ENCODE peak calls at places on chromosomes 4 and X, in five cellular contexts. E is AG04450, C is fibroblast of pulmonary artery, A is H1, H is pancreas. Y is an unnamed sample.

GRCh38 chr4:65223601-65224000 is 446.7 kb downstream of the EPHA5 start:
- DNase-seq in E (no peak), A (no peak), H (no peak), C (no peak), Y (no peak)

GRCh38 chr4:88569944-88570455 is 22.3 kb upstream of the HERC3 start:
- DNase-seq in A (no peak), H (no peak), C (no peak), E (no peak), Y (no peak)

GRCh38 chrX:24682739-24683432 is 10.8 kb upstream of the POLA1 start:
- DNase-seq in A (no peak), H (no peak), C (no peak), E (no peak), Y (no peak)

GRCh38 chr4:100828986-100829685 is 311.3 kb upstream of the EMCN start:
- DNase-seq in A (no peak), E (no peak), H (no peak), C (peak; percentile 46), Y (no peak)

GRCh38 chrX:87409113-87409841 is 108.3 kb upstream of the KLHL4 start:
- DNase-seq in C (peak; percentile 95), A (no peak), E (no peak), H (peak; percentile 90), Y (peak; percentile 71)

GRCh38 chr4:144174401-144175067 is 34.0 kb upstream of the GYPA start:
- DNase-seq in E (peak; percentile 32), A (no peak), H (no peak), C (peak; percentile 82), Y (no peak)

GRCh38 chr4:182642831-182643230 is 274.4 kb downstream of the DCTD start:
- DNase-seq in A (no peak), E (no peak), H (no peak), C (peak; percentile 76), Y (no peak)

GRCh38 chrX:96919672-96920071 is 36.0 kb downstream of the RPA4 start:
- DNase-seq in E (no peak), H (no peak), C (no peak), A (no peak), Y (no peak)

GRCh38 chr4:17561195-17561909 is 15.6 kb upstream of the LAP3 start:
- DNase-seq in H (no peak), A (no peak), E (no peak), C (peak; percentile 30), Y (no peak)

GRCh38 chr4:169314906-169315305 is 44.1 kb upstream of the SH3RF1 start:
- DNase-seq in C (peak; percentile 68), E (no peak), H (peak; percentile 92), A (no peak), Y (peak; percentile 50)

GRCh38 chrX:76279007-76279406 is 106.1 kb downstream of the PBDC1 start:
- DNase-seq in C (peak; percentile 64), H (peak; percentile 64), E (peak; percentile 1), A (peak; percentile 17), Y (no peak)

GRCh38 chr4:171718069-171718468 is 95.1 kb upstream of the GALNTL6 start:
- DNase-seq in A (no peak), C (no peak), E (no peak), H (no peak), Y (no peak)

GRCh38 chr4:27684501-27685077 is 823.9 kb downstream of the STIM2 start:
- DNase-seq in A (no peak), C (peak; percentile 54), E (no peak), H (peak; percentile 58), Y (peak; percentile 35)

DNA sequence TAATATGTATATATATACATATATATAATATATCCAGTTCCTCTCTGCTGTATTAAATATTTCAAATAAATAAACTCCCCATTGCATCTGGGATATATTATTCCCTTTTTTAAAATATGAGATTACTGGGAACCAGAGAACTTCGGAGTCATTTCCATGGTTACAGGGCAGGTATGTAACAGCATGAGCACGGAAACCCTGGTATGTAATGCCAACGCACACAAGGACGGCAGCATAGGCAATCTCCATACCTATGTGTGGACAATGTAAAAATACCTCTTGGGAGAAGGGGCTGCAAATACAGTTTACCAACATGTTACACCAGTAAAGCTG is 62.8 kb downstream of the NUDT10 start:
- DNase-seq in E (no peak), C (no peak), A (no peak), H (no peak), Y (no peak)
- H3K4me3 ChIP-seq in E (no peak overlapping the region), C (no peak overlapping the region), A (peak overlapping the region; percentile 59), H (no peak overlapping the region), Y (no peak overlapping the region)

GRCh38 chr4:61294001-61294400 is 93.9 kb downstream of the ADGRL3 start:
- DNase-seq in C (no peak), E (no peak), A (no peak), H (no peak), Y (peak; percentile 35)
- H3K4me3 ChIP-seq in C (no peak overlapping the region), E (no peak overlapping the region), A (no peak overlapping the region), H (no peak overlapping the region), Y (no peak overlapping the region)

GRCh38 chrX:2694868-2695267 is 3.8 kb downstream of the CD99 start:
- DNase-seq in C (no peak), H (no peak), E (no peak), A (no peak), Y (no peak)

GRCh38 chrX:2697741-2698294 is 6.7 kb downstream of the CD99 start:
- DNase-seq in C (no peak), H (no peak), E (no peak), A (no peak), Y (no peak)

GRCh38 chrX:2696698-2697215 is 5.7 kb downstream of the CD99 start:
- DNase-seq in C (peak; percentile 93), A (no peak), E (peak; percentile 60), H (no peak), Y (no peak)

GRCh38 chrX:2698604-2699003 is 7.5 kb downstream of the CD99 start:
- DNase-seq in H (no peak), C (no peak), E (no peak), A (no peak), Y (no peak)

DNA sequence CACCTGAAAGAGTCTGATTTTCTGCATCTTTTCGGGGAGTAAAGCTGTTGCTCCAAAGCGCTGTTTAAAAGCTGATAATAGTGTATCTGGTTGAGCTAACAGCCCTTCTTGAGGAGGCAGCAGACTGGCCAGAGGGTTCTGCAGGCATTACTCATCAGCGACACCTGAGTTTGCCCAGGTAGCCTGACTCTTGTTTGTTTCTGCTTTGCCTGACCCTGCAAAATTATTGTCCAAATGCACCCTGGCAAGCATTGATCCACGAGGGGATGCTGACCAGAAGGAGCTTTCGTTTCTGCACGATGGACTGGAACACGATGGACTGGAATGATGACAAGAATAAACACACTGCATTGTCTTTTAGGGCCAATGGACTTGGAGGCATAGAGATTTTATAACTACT is 6.2 kb downstream of the CD99 start:
- DNase-seq in A (no peak), H (no peak), C (no peak), E (no peak), Y (no peak)
- H3K4me3 ChIP-seq in A (no peak overlapping the region), H (no peak overlapping the region), C (no peak overlapping the region), E (peak overlapping the region; percentile 3), Y (peak overlapping the region; percentile 9)

GRCh38 chr4:139712882-139713281 is 47.3 kb downstream of the MGST2 start:
- DNase-seq in A (no peak), C (no peak), E (no peak), H (no peak), Y (no peak)
- H3K4me3 ChIP-seq in A (no peak overlapping the region), C (no peak overlapping the region), E (no peak overlapping the region), H (no peak overlapping the region), Y (no peak overlapping the region)

GRCh38 chr4:6270691-6271121 is 1.1 kb downstream of the WFS1 start:
- DNase-seq in A (no peak), E (no peak), C (peak; percentile 27), H (peak; percentile 29), Y (peak; percentile 22)

GRCh38 chr4:6273661-6273990 is 4.0 kb downstream of the WFS1 start:
- DNase-seq in C (no peak), H (no peak), A (no peak), E (no peak), Y (no peak)

GRCh38 chr4:6271206-6271605 is 1.6 kb downstream of the WFS1 start:
- DNase-seq in A (no peak), E (no peak), H (no peak), C (no peak), Y (peak; percentile 40)

GRCh38 chr4:6272863-6273660 is 3.4 kb downstream of the WFS1 start:
- DNase-seq in A (no peak), E (peak; percentile 75), H (no peak), C (peak; percentile 71), Y (peak; percentile 72)

DNA sequence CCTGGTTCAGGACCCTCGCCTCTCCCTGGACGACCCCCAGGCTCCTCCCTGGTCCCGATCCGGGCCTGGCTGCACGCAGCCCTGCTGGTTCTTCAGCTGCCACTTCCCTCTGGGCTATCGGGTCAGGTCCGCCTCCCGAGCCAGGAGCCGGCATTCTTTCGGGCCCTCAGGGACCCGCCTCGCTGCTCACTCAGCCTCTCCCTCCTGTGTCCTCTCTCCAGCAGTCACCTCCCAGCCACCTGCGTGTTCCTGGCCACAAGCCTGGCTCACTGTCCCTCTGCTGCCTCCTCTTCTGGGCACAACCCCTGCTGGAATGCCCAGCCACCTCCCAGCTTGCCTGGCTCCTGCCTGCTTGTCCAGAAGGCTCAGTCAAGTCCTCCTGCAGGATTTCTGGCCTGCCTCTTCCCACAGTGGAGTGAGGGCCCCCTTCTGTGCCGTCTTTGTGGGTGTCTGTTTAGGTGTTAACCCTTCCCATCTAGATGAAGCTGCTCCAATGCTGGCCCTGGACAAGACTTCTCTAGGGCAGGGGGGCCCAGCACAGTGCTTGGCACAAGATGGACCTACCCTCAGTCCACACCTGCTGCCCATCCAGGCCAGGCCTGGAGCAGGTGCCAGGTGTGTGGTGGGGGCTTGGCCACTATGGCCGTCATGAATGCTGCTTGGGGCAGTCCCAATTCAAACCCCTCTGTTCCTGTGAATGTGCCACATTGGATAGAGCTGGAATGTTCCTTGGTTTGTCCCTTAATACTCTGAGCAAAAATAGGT is 2.2 kb downstream of the WFS1 start:
- DNase-seq in E (no peak), H (peak; percentile 39), A (no peak), C (no peak), Y (peak; percentile 90)
- H3K4me3 ChIP-seq in E (peak overlapping the region; percentile 17), H (no peak overlapping the region), A (no peak overlapping the region), C (no peak overlapping the region), Y (no peak overlapping the region)

GRCh38 chrX:45771560-45772340 is 571.1 kb upstream of the DIPK2B start:
- DNase-seq in H (no peak), E (peak; percentile 36), A (no peak), C (peak; percentile 55), Y (no peak)
- H3K4me3 ChIP-seq in H (no peak overlapping the region), E (peak overlapping the region; percentile 62), A (no peak overlapping the region), C (peak overlapping the region; percentile 75), Y (peak overlapping the region; percentile 49)

GRCh38 chr4:184536070-184536880 is 61.9 kb upstream of the IRF2 start:
- DNase-seq in A (no peak), E (no peak), H (no peak), C (no peak), Y (no peak)
- H3K4me3 ChIP-seq in A (peak overlapping the region; percentile 81), E (peak overlapping the region; percentile 85), H (peak overlapping the region; percentile 19), C (peak overlapping the region; percentile 93), Y (no peak overlapping the region)